ENCODE peak calls at places on chromosomes 11 and 22, in four cellular contexts. X is H1, Z is IMR-90, H is mesenchymal stem cell. Y is an unnamed sample.

GRCh38 chr22:40571887-40572286 is 64.6 kb downstream of the MRTFA start:
- DNase-seq in X (no peak), Z (no peak), H (no peak), Y (no peak)

GRCh38 chr22:48500481-48501230 is 1327.0 kb downstream of the BRD1 start:
- DNase-seq in X (no peak), Z (no peak), H (no peak), Y (no peak)

GRCh38 chr11:96112192-96113099 is 188.5 kb upstream of the MTMR2 start:
- DNase-seq in X (no peak), Z (peak; percentile 54), H (peak; percentile 49), Y (no peak)

GRCh38 chr11:5007561-5007960 is 12.9 kb downstream of the OR51L1 start:
- DNase-seq in X (no peak), Z (no peak), H (peak; percentile 2), Y (no peak)

GRCh38 chr11:88406871-88407270 is 69.3 kb upstream of the CTSC start:
- DNase-seq in X (no peak), Z (no peak), H (no peak), Y (no peak)

GRCh38 chr11:134282121-134283045 is 6.2 kb downstream of the GLB1L3 start:
- DNase-seq in X (no peak), Z (no peak), H (no peak), Y (no peak)

GRCh38 chr11:47394322-47395224 is 13.8 kb upstream of the SLC39A13 start:
- DNase-seq in X (no peak), Z (peak; percentile 20), H (peak; percentile 50), Y (no peak)

GRCh38 chr22:24503137-24503850 is 8.2 kb downstream of the UPB1 start:
- DNase-seq in X (peak; percentile 83), Z (peak; percentile 63), H (peak; percentile 72), Y (no peak)

GRCh38 chr22:45194686-45195085 is 31.0 kb downstream of the NUP50 start:
- DNase-seq in X (peak; percentile 39), Z (no peak), H (no peak), Y (no peak)

GRCh38 chr22:39081557-39081956 is 4.5 kb downstream of the APOBEC3G start:
- DNase-seq in X (no peak), Z (no peak), H (no peak), Y (no peak)

DNA sequence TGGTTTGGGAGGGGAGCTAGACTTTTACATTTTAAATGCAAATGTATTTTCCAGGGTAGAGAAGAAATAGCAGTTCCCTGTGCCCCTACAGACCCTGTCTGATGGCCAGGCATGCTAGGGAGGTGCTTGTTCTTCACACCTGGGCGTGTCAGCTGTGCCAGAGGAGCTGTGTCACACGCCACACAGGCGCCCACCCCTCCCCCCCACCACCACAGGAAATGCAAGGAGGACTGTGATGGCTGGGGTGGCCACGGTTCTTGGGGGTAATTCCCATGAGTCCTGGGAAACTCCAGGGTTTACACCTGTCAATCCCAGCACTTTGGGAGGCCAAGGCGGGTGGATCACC is 82.2 kb downstream of the FLI1 start:
- DNase-seq in X (no peak), Z (no peak), H (no peak), Y (no peak)
- H4K91ac ChIP-seq in X (peak overlapping the region; percentile 29), Z (no peak overlapping the region), H (peak overlapping the region; percentile 61), Y (no peak overlapping the region)

GRCh38 chr11:20840341-20840740 is 171.0 kb downstream of the NELL1 start:
- DNase-seq in X (no peak), Z (no peak), H (no peak), Y (no peak)
- H3K4me3 ChIP-seq in X (no peak overlapping the region), Z (no peak overlapping the region), H (no peak overlapping the region), Y (no peak overlapping the region)

DNA sequence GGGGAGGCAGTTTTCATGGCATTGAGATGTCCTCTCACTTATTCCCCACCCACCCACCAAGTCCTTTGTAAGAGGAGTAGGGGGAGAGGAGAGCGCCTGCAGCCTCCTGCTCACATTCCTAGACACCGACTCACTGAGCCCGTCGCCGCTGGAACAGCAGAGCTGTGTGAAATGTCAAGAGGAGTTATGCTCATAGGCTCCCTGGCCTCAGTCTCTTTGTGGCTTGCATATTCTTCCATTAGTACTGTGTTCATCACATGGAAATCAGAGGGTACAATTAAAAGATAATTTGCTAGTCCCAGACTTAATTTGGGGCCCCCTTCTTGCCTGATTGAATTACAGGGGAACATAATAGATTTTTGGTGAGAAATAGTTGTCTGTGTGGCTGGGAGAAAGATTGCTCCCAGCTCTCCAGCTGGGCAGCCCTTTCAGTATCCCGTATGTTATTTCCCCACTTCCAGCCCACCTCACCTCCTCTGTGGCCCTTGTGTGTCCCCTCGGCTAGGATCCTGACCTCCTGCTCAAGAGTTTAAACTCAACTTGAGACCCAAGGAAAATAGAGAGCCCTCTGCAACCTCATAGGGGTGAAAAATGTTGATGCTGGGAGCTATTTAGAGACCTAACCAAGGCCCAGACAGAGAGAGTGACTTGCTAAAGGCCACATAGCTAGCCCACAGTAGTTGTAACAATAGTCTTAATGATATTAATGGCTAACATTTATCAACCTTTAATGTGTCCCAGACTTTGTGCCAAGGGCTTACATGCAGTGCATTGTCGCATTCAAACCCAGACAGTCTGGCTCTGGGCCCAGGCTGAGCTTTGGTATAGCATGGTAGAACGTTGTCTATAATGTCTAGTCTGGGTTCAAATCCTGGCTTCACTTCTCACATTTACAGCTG is 32.2 kb downstream of the LIMK2 start:
- DNase-seq in X (no peak), Z (peak; percentile 80), H (peak; percentile 94), Y (no peak)
- H4K91ac ChIP-seq in X (no peak overlapping the region), Z (peak overlapping the region; percentile 85), H (no peak overlapping the region), Y (no peak overlapping the region)

GRCh38 chr11:20670932-20671403 is 1.6 kb downstream of the NELL1 start:
- DNase-seq in X (peak; percentile 66), Z (no peak), H (no peak), Y (no peak)
- H3K4me3 ChIP-seq in X (peak overlapping the region; percentile 80), Z (no peak overlapping the region), H (no peak overlapping the region), Y (no peak overlapping the region)